ENCODE peak calls at places on chromosomes 13 and 19, in four cellular contexts. L, H, Z and Y are unnamed samples.

GRCh38 chr13:24083722-24084421 is 76.6 kb upstream of the SPATA13 start:
- DNase-seq in L (no peak), H (no peak), Z (no peak), Y (no peak)

GRCh38 chr13:113838711-113839201 is 25.1 kb downstream of the GAS6 start:
- DNase-seq in L (no peak), H (no peak), Z (no peak), Y (no peak)

GRCh38 chr19:13068064-13068807 is 34.4 kb downstream of the LYL1 start:
- DNase-seq in L (peak; percentile 31), H (no peak), Z (no peak), Y (no peak)

GRCh38 chr19:29551774-29552173 is 26.0 kb downstream of the VSTM2B start:
- DNase-seq in L (no peak), H (no peak), Z (no peak), Y (peak; percentile 19)

GRCh38 chr19:46254776-46255175 is 25.2 kb downstream of the IGFL1 start:
- DNase-seq in L (no peak), H (no peak), Z (no peak), Y (no peak)

GRCh38 chr13:79457948-79458347 is 23.0 kb upstream of the NDFIP2 start:
- DNase-seq in L (peak; percentile 54), H (no peak), Z (no peak), Y (no peak)

GRCh38 chr13:76379341-76380105 is 506.7 kb downstream of the KCTD12 start:
- DNase-seq in L (no peak), H (no peak), Z (no peak), Y (no peak)

GRCh38 chr13:94214979-94215378 is 264.5 kb downstream of the DCT start:
- DNase-seq in L (no peak), H (no peak), Z (no peak), Y (no peak)

GRCh38 chr19:55487884-55488687 is at the start of gene SSC5D:
- DNase-seq in L (peak; percentile 70), H (no peak), Z (no peak), Y (no peak)

GRCh38 chr19:4061683-4062575 is 4.8 kb downstream of the ZBTB7A start:
- DNase-seq in L (no peak), H (no peak), Z (no peak), Y (no peak)

GRCh38 chr19:32324631-32325215 is 20.7 kb upstream of the ZNF507 start:
- DNase-seq in L (no peak), H (no peak), Z (no peak), Y (no peak)

GRCh38 chr19:16969127-16969526 is 57.5 kb downstream of the CPAMD8 start:
- DNase-seq in L (peak; percentile 37), H (peak; percentile 23), Z (peak; percentile 25), Y (no peak)

GRCh38 chr13:76019421-76020044 is 383.4 kb downstream of the LMO7 start:
- DNase-seq in L (no peak), H (peak; percentile 18), Z (peak; percentile 63), Y (peak; percentile 78)

GRCh38 chr19:5434351-5434917 is 20.8 kb upstream of the ZNRF4 start:
- DNase-seq in L (peak; percentile 77), H (no peak), Z (no peak), Y (no peak)

GRCh38 chr19:14611051-14611450 is 28.2 kb downstream of the CLEC17A start:
- DNase-seq in L (no peak), H (no peak), Z (no peak), Y (no peak)

GRCh38 chr19:34461375-34462100 is 20.0 kb upstream of the WTIP start:
- DNase-seq in L (no peak), H (no peak), Z (no peak), Y (no peak)

GRCh38 chr19:13850910-13851753 is 25.8 kb upstream of the NANOS3 start:
- DNase-seq in L (peak; percentile 70), H (peak; percentile 95), Z (peak; percentile 91), Y (no peak)

GRCh38 chr19:15292847-15293582 is 39.3 kb downstream of the BRD4 start:
- DNase-seq in L (no peak), H (no peak), Z (no peak), Y (no peak)

GRCh38 chr13:40664100-40665060 is 2.1 kb downstream of the FOXO1 start:
- DNase-seq in L (peak; percentile 53), H (peak; percentile 46), Z (peak; percentile 43), Y (peak; percentile 59)

GRCh38 chr19:39199025-39199424 is 2.3 kb downstream of the NCCRP1 start:
- DNase-seq in L (no peak), H (no peak), Z (peak; percentile 35), Y (no peak)

GRCh38 chr19:43624933-43625332 is 5.5 kb upstream of the ZNF428 start:
- DNase-seq in L (peak; percentile 92), H (peak; percentile 49), Z (no peak), Y (peak; percentile 96)

GRCh38 chr13:46197299-46197975 is 14.3 kb upstream of the LRRC63 start:
- DNase-seq in L (no peak), H (no peak), Z (no peak), Y (no peak)

GRCh38 chr19:47209323-47210179 is 21.4 kb downstream of the BBC3 start:
- DNase-seq in L (no peak), H (no peak), Z (no peak), Y (no peak)

GRCh38 chr13:19664481-19665230 is 31.2 kb downstream of the MPHOSPH8 start:
- DNase-seq in L (no peak), H (no peak), Z (no peak), Y (no peak)

GRCh38 chr13:50403311-50403710 is 388.1 kb downstream of the KCNRG start:
- DNase-seq in L (no peak), H (peak; percentile 46), Z (peak; percentile 78), Y (no peak)

GRCh38 chr13:51797664-51798488 is 6.1 kb downstream of the DHRS12 start:
- DNase-seq in L (peak; percentile 26), H (peak; percentile 67), Z (peak; percentile 66), Y (no peak)

GRCh38 chr19:12872941-12873890 is 8.0 kb downstream of the DNASE2 start:
- DNase-seq in L (peak; percentile 86), H (peak; percentile 64), Z (peak; percentile 17), Y (no peak)

GRCh38 chr19:41895745-41896580 is 13.0 kb downstream of the ARHGEF1 start:
- DNase-seq in L (no peak), H (peak; percentile 79), Z (no peak), Y (no peak)

GRCh38 chr19:2957160-2957559 is 12.4 kb upstream of the ZNF77 start:
- DNase-seq in L (no peak), H (no peak), Z (no peak), Y (no peak)

GRCh38 chr13:71634605-71635443 is 232.2 kb downstream of the DACH1 start:
- DNase-seq in L (no peak), H (no peak), Z (no peak), Y (no peak)

GRCh38 chr19:35474104-35474503 is 16.2 kb downstream of the KRTDAP start:
- DNase-seq in L (no peak), H (no peak), Z (no peak), Y (no peak)

GRCh38 chr19:3316132-3316648 is 50.2 kb upstream of the NFIC start:
- DNase-seq in L (no peak), H (no peak), Z (no peak), Y (no peak)

GRCh38 chr19:9323557-9323918 is 441 bp upstream of the ZNF559 start:
- DNase-seq in L (peak; percentile 74), H (peak; percentile 79), Z (peak; percentile 81), Y (no peak)

GRCh38 chr19:34145741-34146202 is 26.5 kb upstream of the LSM14A start:
- DNase-seq in L (peak; percentile 66), H (peak; percentile 75), Z (peak; percentile 46), Y (peak; percentile 53)

GRCh38 chr13:20713751-20714150 is 10.3 kb downstream of the IL17D start:
- DNase-seq in L (no peak), H (no peak), Z (no peak), Y (no peak)

GRCh38 chr19:788821-789472 is 8.3 kb upstream of the PTBP1 start:
- DNase-seq in L (no peak), H (no peak), Z (peak; percentile 52), Y (no peak)

GRCh38 chr13:52846567-52847321 is 1.7 kb downstream of the PCDH8 start:
- DNase-seq in L (no peak), H (no peak), Z (no peak), Y (peak; percentile 96)

GRCh38 chr13:41985788-41986508 is 25.0 kb upstream of the VWA8 start:
- DNase-seq in L (no peak), H (peak; percentile 35), Z (no peak), Y (no peak)
- TF ChIP-seq EP300 in L (no peak), H (no peak), Z (no peak), Y (no peak)

DNA sequence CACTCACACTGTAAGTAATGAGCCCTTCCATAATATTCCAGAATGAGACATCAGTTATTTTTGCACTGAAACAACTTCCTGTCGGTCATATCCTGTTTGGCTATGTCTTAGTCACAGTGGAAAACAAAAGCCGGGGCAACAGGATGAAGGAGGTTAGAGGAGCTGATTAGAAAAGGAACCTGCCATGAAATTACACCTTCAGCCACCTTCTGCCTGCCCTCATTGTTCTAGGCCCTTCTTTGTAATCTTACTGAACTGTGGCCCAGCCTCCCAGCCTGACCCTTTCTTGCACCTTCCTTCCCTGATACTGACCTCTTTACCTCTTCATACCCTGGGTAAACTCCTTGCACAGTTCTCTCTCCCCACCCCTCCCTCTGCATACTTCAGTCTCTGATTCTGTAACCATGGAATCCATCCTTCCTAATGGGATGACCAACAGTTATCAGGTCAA is 67.3 kb downstream of the DOCK9 start:
- DNase-seq in L (peak; percentile 8), H (peak; percentile 44), Z (peak; percentile 7), Y (no peak)
- TF ChIP-seq JUN in L (no peak), H (no peak), Z (no peak), Y (no peak)

GRCh38 chr19:48802623-48803022 is 8.2 kb downstream of the BCAT2 start:
- DNase-seq in L (no peak), H (no peak), Z (no peak), Y (no peak)
- TF ChIP-seq EP300 in L (no peak), H (no peak), Z (no peak), Y (no peak)

GRCh38 chr19:53389591-53390377 is 5.2 kb upstream of the ZNF765 start:
- DNase-seq in L (peak; percentile 44), H (no peak), Z (no peak), Y (peak; percentile 87)

GRCh38 chr19:53388904-53389303 is 6.0 kb upstream of the ZNF765 start:
- DNase-seq in L (no peak), H (no peak), Z (no peak), Y (no peak)

GRCh38 chr19:53394974-53395839 is at the start of gene ZNF765:
- DNase-seq in L (peak; percentile 93), H (peak; percentile 93), Z (peak; percentile 79), Y (peak; percentile 99)

GRCh38 chr19:53394522-53394973 is 401 bp upstream of the ZNF765 start:
- DNase-seq in L (no peak), H (no peak), Z (peak; percentile 48), Y (no peak)
- TF ChIP-seq JUN in L (no peak), H (no peak), Z (no peak), Y (no peak)